ENCODE peak calls at places on chromosomes 1 and 21, in nine cellular contexts. J, Q, D, H, B, C, G, Y and A are unnamed samples.

GRCh38 chr1:214107322-214108096 is 119.7 kb downstream of the PROX1 start:
- DNase-seq in J (no peak), Q (peak; percentile 26), D (no peak), H (no peak), B (no peak), C (peak; percentile 3), G (peak; percentile 19), Y (no peak), A (no peak)

GRCh38 chr1:198622532-198623218 is 16.2 kb upstream of the PTPRC start:
- DNase-seq in J (no peak), Q (no peak), D (no peak), H (no peak), B (no peak), C (no peak), G (no peak), Y (no peak), A (no peak)

GRCh38 chr1:92922378-92923035 is 38.8 kb downstream of the DIPK1A start:
- DNase-seq in J (no peak), Q (no peak), D (no peak), H (no peak), B (no peak), C (peak; percentile 91), G (no peak), Y (no peak), A (no peak)

GRCh38 chr1:4062041-4062440 is 162.0 kb upstream of the C1orf174 start:
- DNase-seq in J (no peak), Q (no peak), D (no peak), H (no peak), B (no peak), C (no peak), G (no peak), Y (no peak), A (no peak)

GRCh38 chr1:19036049-19036546 is 79.6 kb upstream of the IFFO2 start:
- DNase-seq in J (no peak), Q (no peak), D (no peak), H (no peak), B (no peak), C (no peak), G (no peak), Y (no peak), A (peak; percentile 83)

GRCh38 chr1:95118019-95118499 is 904 bp downstream of the TLCD4 start:
- DNase-seq in J (no peak), Q (no peak), D (no peak), H (no peak), B (no peak), C (peak; percentile 28), G (no peak), Y (peak; percentile 31), A (no peak)

GRCh38 chr1:207454046-207454964 is at the start of gene CR2:
- DNase-seq in J (peak; percentile 5), Q (no peak), D (no peak), H (peak; percentile 94), B (peak; percentile 38), C (peak; percentile 22), G (peak; percentile 59), Y (peak; percentile 63), A (no peak)

GRCh38 chr1:204344665-204345064 is 15.1 kb downstream of the PLEKHA6 start:
- DNase-seq in J (no peak), Q (peak; percentile 24), D (no peak), H (no peak), B (no peak), C (no peak), G (no peak), Y (no peak), A (no peak)

GRCh38 chr1:147072371-147073061 is 99.8 kb downstream of the PRKAB2 start:
- DNase-seq in J (no peak), Q (no peak), D (no peak), H (no peak), B (no peak), C (peak; percentile 56), G (no peak), Y (no peak), A (no peak)

GRCh38 chr1:233254039-233254362 is 41.5 kb downstream of the PCNX2 start:
- DNase-seq in J (no peak), Q (no peak), D (no peak), H (no peak), B (no peak), C (no peak), G (no peak), Y (no peak), A (no peak)

GRCh38 chr1:109579496-109579895 is 31.1 kb downstream of the GNAI3 start:
- DNase-seq in J (no peak), Q (no peak), D (no peak), H (no peak), B (no peak), C (peak; percentile 43), G (no peak), Y (no peak), A (no peak)

GRCh38 chr1:82453511-82454185 is 652.9 kb downstream of the ADGRL2 start:
- DNase-seq in J (no peak), Q (no peak), D (no peak), H (no peak), B (no peak), C (no peak), G (no peak), Y (no peak), A (no peak)

GRCh38 chr1:8395433-8395866 is 77.5 kb downstream of the SLC45A1 start:
- DNase-seq in J (no peak), Q (no peak), D (no peak), H (no peak), B (no peak), C (no peak), G (no peak), Y (no peak), A (no peak)

GRCh38 chr1:53411541-53412152 is 47.6 kb upstream of the DMRTB1 start:
- DNase-seq in J (no peak), Q (no peak), D (no peak), H (no peak), B (no peak), C (peak; percentile 47), G (no peak), Y (no peak), A (peak; percentile 78)

GRCh38 chr1:5907966-5908365 is 84.3 kb downstream of the NPHP4 start:
- DNase-seq in J (no peak), Q (no peak), D (no peak), H (no peak), B (no peak), C (no peak), G (no peak), Y (no peak), A (peak; percentile 62)

GRCh38 chr1:91827094-91828006 is 58.6 kb downstream of the TGFBR3 start:
- DNase-seq in J (no peak), Q (no peak), D (no peak), H (peak; percentile 95), B (no peak), C (peak; percentile 64), G (peak; percentile 71), Y (no peak), A (peak; percentile 89)

GRCh38 chr1:225921734-225922709 is 2.0 kb downstream of the PYCR2 start:
- DNase-seq in J (no peak), Q (no peak), D (no peak), H (peak; percentile 52), B (no peak), C (no peak), G (no peak), Y (no peak), A (peak; percentile 44)

GRCh38 chr1:206589206-206589605 is 23.1 kb downstream of the EIF2D start:
- DNase-seq in J (no peak), Q (peak; percentile 97), D (peak; percentile 80), H (no peak), B (no peak), C (peak; percentile 95), G (no peak), Y (no peak), A (no peak)

GRCh38 chr1:216937491-216937890 is 214.3 kb upstream of the ESRRG start:
- DNase-seq in J (no peak), Q (no peak), D (no peak), H (no peak), B (no peak), C (no peak), G (no peak), Y (no peak), A (no peak)

GRCh38 chr1:209866201-209866600 is 38.4 kb downstream of the UTP25 start:
- DNase-seq in J (no peak), Q (no peak), D (no peak), H (no peak), B (no peak), C (no peak), G (no peak), Y (no peak), A (no peak)

GRCh38 chr21:43758132-43758619 is 17.9 kb downstream of the CSTB start:
- DNase-seq in J (no peak), Q (peak; percentile 84), D (peak; percentile 33), H (no peak), B (no peak), C (no peak), G (no peak), Y (no peak), A (no peak)

GRCh38 chr1:204578867-204579664 is 62.9 kb downstream of the MDM4 start:
- DNase-seq in J (no peak), Q (peak; percentile 59), D (no peak), H (no peak), B (no peak), C (peak; percentile 24), G (no peak), Y (no peak), A (no peak)

GRCh38 chr1:32900956-32901822 is at the start of gene TMEM54:
- DNase-seq in J (no peak), Q (no peak), D (no peak), H (peak; percentile 85), B (no peak), C (peak; percentile 70), G (peak; percentile 78), Y (no peak), A (peak; percentile 89)

GRCh38 chr1:38038836-38039235 is 7.8 kb downstream of the POU3F1 start:
- DNase-seq in J (no peak), Q (no peak), D (no peak), H (no peak), B (no peak), C (peak; percentile 90), G (no peak), Y (no peak), A (no peak)

GRCh38 chr1:22527555-22528296 is 35.6 kb upstream of the EPHA8 start:
- DNase-seq in J (no peak), Q (peak; percentile 11), D (no peak), H (peak; percentile 37), B (no peak), C (peak; percentile 10), G (no peak), Y (no peak), A (no peak)

GRCh38 chr1:231053493-231054162 is 13.6 kb upstream of the FAM89A start:
- DNase-seq in J (peak; percentile 16), Q (peak; percentile 80), D (peak; percentile 12), H (no peak), B (no peak), C (no peak), G (peak; percentile 78), Y (no peak), A (no peak)

GRCh38 chr1:116556289-116557006 is 14.4 kb downstream of the CD58 start:
- DNase-seq in J (no peak), Q (peak; percentile 97), D (no peak), H (no peak), B (peak; percentile 62), C (peak; percentile 99), G (no peak), Y (peak; percentile 62), A (peak; percentile 90)

GRCh38 chr1:117066367-117066766 is 6.2 kb downstream of the TTF2 start:
- DNase-seq in J (no peak), Q (no peak), D (no peak), H (no peak), B (no peak), C (no peak), G (no peak), Y (no peak), A (no peak)

GRCh38 chr1:167797005-167797404 is 75.2 kb downstream of the MPZL1 start:
- DNase-seq in J (no peak), Q (peak; percentile 99), D (peak; percentile 96), H (no peak), B (no peak), C (peak; percentile 99), G (peak; percentile 41), Y (no peak), A (peak; percentile 90)

GRCh38 chr1:210828996-210829596 is 304.9 kb downstream of the KCNH1 start:
- DNase-seq in J (no peak), Q (no peak), D (no peak), H (no peak), B (no peak), C (no peak), G (no peak), Y (no peak), A (no peak)

GRCh38 chr1:234734412-234734835 is 124.4 kb upstream of the IRF2BP2 start:
- DNase-seq in J (no peak), Q (no peak), D (no peak), H (no peak), B (no peak), C (no peak), G (no peak), Y (no peak), A (no peak)